ENCODE peak calls at places on chromosomes 6 and 20, in eight cellular contexts. O is GM19239; D is NCI-H1417; W is stimulated activated CD4-positive, alpha-beta T cell treated with anti-CD3 and anti-CD28 coated beads, Interleukin-2, amount 100 ng/mL, for 4 hours; G is ecto neural progenitor cell; B is neuronal stem cell; K is GM12864; Y is foreskin keratinocyte. Q is an unnamed sample.
A peak's percentile ranks its signal among the peaks of the same experiment; 100 is the strongest.

GRCh38 chr6:42402184-42402583 is 49.5 kb downstream of the TRERF1 start:
- DNase-seq in D (no peak), O (no peak), B (no peak), W (peak; percentile 46), G (no peak), Y (no peak), K (peak; percentile 58), Q (no peak)

GRCh38 chr6:133408543-133408942 is 167.4 kb downstream of the EYA4 start:
- DNase-seq in D (no peak), W (no peak), O (no peak), G (no peak), B (no peak), K (no peak), Y (no peak), Q (no peak)

GRCh38 chr6:25173951-25174474 is 105.2 kb upstream of the CARMIL1 start:
- DNase-seq in G (no peak), Y (peak; percentile 97), O (no peak), K (no peak), W (no peak), B (no peak), D (peak; percentile 39), Q (peak; percentile 75)

GRCh38 chr6:31128093-31128676 is 7.9 kb upstream of the CDSN start:
- DNase-seq in B (peak; percentile 57), G (no peak), D (peak; percentile 70), W (peak; percentile 50), K (peak; percentile 21), O (peak; percentile 71), Y (no peak), Q (no peak)

GRCh38 chr6:168920289-168920688 is 333.4 kb downstream of the THBS2 start:
- DNase-seq in B (no peak), D (no peak), K (no peak), W (no peak), Y (no peak), O (no peak), G (no peak), Q (no peak)

GRCh38 chr20:40056186-40056585 is 632.9 kb downstream of the MAFB start:
- DNase-seq in D (no peak), G (no peak), W (no peak), O (no peak), Y (no peak), B (no peak), K (no peak), Q (no peak)

GRCh38 chr20:42093542-42094440 is 475.6 kb upstream of the CHD6 start:
- DNase-seq in B (no peak), G (no peak), D (peak; percentile 91), Y (no peak), K (no peak), O (no peak), W (no peak), Q (no peak)

GRCh38 chr6:18742406-18742805 is 355.3 kb downstream of the RNF144B start:
- DNase-seq in G (no peak), O (no peak), K (no peak), B (no peak), Y (peak; percentile 32), D (no peak), W (no peak), Q (peak; percentile 69)

GRCh38 chr20:39778847-39779641 is 816.9 kb downstream of the DHX35 start:
- DNase-seq in Y (no peak), B (no peak), G (no peak), D (peak; percentile 54), K (no peak), O (no peak), W (no peak), Q (no peak)

GRCh38 chr6:114063956-114064355 is 93.0 kb upstream of the HDAC2 start:
- DNase-seq in Y (no peak), D (no peak), W (no peak), O (no peak), B (no peak), G (no peak), K (no peak), Q (no peak)

GRCh38 chr6:96917098-96917497 is 7.4 kb upstream of the KLHL32 start:
- DNase-seq in B (no peak), W (no peak), G (no peak), O (no peak), K (no peak), D (no peak), Y (no peak), Q (no peak)

GRCh38 chr6:149924933-149925252 is 2.0 kb upstream of the RAET1G start:
- DNase-seq in D (no peak), O (no peak), G (no peak), W (no peak), K (no peak), B (no peak), Y (no peak), Q (no peak)

GRCh38 chr6:153038378-153038777 is 35.9 kb upstream of the MTRF1L start:
- DNase-seq in K (no peak), W (no peak), G (no peak), B (no peak), D (no peak), Y (no peak), O (no peak), Q (peak; percentile 69)

GRCh38 chr20:4512891-4513550 is 208.7 kb upstream of the PRND start:
- DNase-seq in G (no peak), Y (peak; percentile 91), W (no peak), B (no peak), K (no peak), D (no peak), O (no peak), Q (peak; percentile 74)

GRCh38 chr6:129621252-129621651 is 88.7 kb downstream of the ARHGAP18 start:
- DNase-seq in G (no peak), D (no peak), Y (no peak), B (no peak), O (no peak), W (no peak), K (no peak), Q (no peak)

GRCh38 chr6:39517763-39518162 is 195.3 kb upstream of the KCNK16 start:
- DNase-seq in W (no peak), D (no peak), O (no peak), B (no peak), K (no peak), Y (no peak), G (no peak), Q (no peak)

GRCh38 chr6:17601389-17601703 is 1.2 kb downstream of the FAM8A1 start:
- DNase-seq in Y (no peak), W (no peak), K (no peak), O (no peak), G (no peak), B (no peak), D (no peak), Q (no peak)

GRCh38 chr6:157134402-157135074 is 188.8 kb downstream of the TMEM242 start:
- DNase-seq in G (no peak), B (no peak), K (no peak), W (no peak), Y (no peak), O (no peak), D (no peak), Q (no peak)

GRCh38 chr20:52915564-52915963 is 56.6 kb upstream of the TSHZ2 start:
- DNase-seq in B (no peak), K (no peak), G (no peak), W (no peak), Y (no peak), D (no peak), O (no peak), Q (no peak)

GRCh38 chr6:106617302-106617701 is 12.0 kb downstream of the RTN4IP1 start:
- DNase-seq in W (no peak), D (no peak), G (no peak), O (no peak), B (no peak), K (no peak), Y (no peak), Q (no peak)

GRCh38 chr6:42138630-42139619 is 3.5 kb downstream of the C6orf132 start:
- DNase-seq in D (peak; percentile 60), K (no peak), G (peak; percentile 68), O (no peak), B (peak; percentile 58), Y (no peak), W (no peak), Q (no peak)

GRCh38 chr20:46689754-46690085 is 476 bp upstream of the TP53RK start:
- DNase-seq in W (no peak), G (peak; percentile 41), D (no peak), B (no peak), Y (no peak), K (no peak), O (no peak), Q (no peak)

GRCh38 chr6:169848946-169849345 is 97.5 kb downstream of the ERMARD start:
- DNase-seq in Y (no peak), D (no peak), W (no peak), G (no peak), B (no peak), K (no peak), O (no peak), Q (no peak)

GRCh38 chr20:50385733-50386640 is 124.2 kb upstream of the PTPN1 start:
- DNase-seq in B (no peak), W (peak; percentile 6), K (no peak), Y (no peak), D (no peak), O (no peak), G (no peak), Q (no peak)

GRCh38 chr6:52507557-52508260 is 69.2 kb downstream of the TRAM2 start:
- DNase-seq in Y (no peak), B (no peak), G (no peak), D (no peak), O (no peak), K (no peak), W (no peak), Q (peak; percentile 75)

GRCh38 chr6:137800749-137801148 is 66.3 kb upstream of the TNFAIP3 start:
- DNase-seq in Y (no peak), K (no peak), O (no peak), W (no peak), D (no peak), B (no peak), G (no peak), Q (no peak)

GRCh38 chr20:38073307-38074010 is 39.9 kb downstream of the RPRD1B start:
- DNase-seq in G (no peak), B (peak; percentile 63), D (peak; percentile 67), Y (peak; percentile 22), W (no peak), O (no peak), K (no peak), Q (peak; percentile 96)

GRCh38 chr6:56690519-56691200 is 48.0 kb upstream of the DST start:
- DNase-seq in K (no peak), B (no peak), D (no peak), Y (no peak), W (no peak), O (no peak), G (no peak), Q (no peak)

GRCh38 chr6:112626468-112627082 is 279.4 kb downstream of the RFPL4B start:
- DNase-seq in B (no peak), K (no peak), D (no peak), O (no peak), G (no peak), W (no peak), Y (no peak), Q (peak; percentile 72)

GRCh38 chr6:125611573-125612399 is 137.6 kb upstream of the HEY2 start:
- DNase-seq in Y (no peak), D (peak; percentile 38), W (no peak), O (no peak), G (peak; percentile 72), B (peak; percentile 29), K (no peak), Q (peak; percentile 32)

GRCh38 chr6:89216411-89216810 is 747 bp downstream of the GABRR1 start:
- DNase-seq in K (no peak), O (no peak), D (no peak), G (no peak), B (no peak), Y (no peak), W (no peak), Q (no peak)

GRCh38 chr6:135869857-135870256 is 18.4 kb downstream of the PDE7B start:
- DNase-seq in B (no peak), G (no peak), O (no peak), W (no peak), Y (no peak), K (no peak), D (no peak), Q (no peak)

GRCh38 chr6:108609276-108609769 is 48.6 kb downstream of the FOXO3 start:
- DNase-seq in W (no peak), K (no peak), B (no peak), G (no peak), D (no peak), O (no peak), Y (peak; percentile 59), Q (no peak)

GRCh38 chr6:32046450-32047083 is 8.4 kb downstream of the CYP21A2 start:
- DNase-seq in K (no peak), B (peak; percentile 51), Y (no peak), W (no peak), D (peak; percentile 53), O (no peak), G (peak; percentile 56), Q (no peak)